ENCODE peak calls at places on chromosomes 7 and 10, in four cellular contexts. I, A, H and X are unnamed samples.
A peak's percentile ranks its signal among the peaks of the same experiment; 100 is the strongest.

GRCh38 chr7:99837649-99838361 is 10.0 kb downstream of the CYP3A43 start:
- DNase-seq in I (no peak), A (no peak), H (no peak), X (no peak)

GRCh38 chr7:89103564-89103963 is 308.0 kb upstream of the TEX47 start:
- DNase-seq in I (no peak), A (no peak), H (no peak), X (no peak)

GRCh38 chr7:112830769-112831168 is 40.6 kb upstream of the TMEM168 start:
- DNase-seq in I (no peak), A (no peak), H (no peak), X (no peak)

GRCh38 chr10:14586901-14587300 is 187.8 kb downstream of the FAM107B start:
- DNase-seq in I (peak; percentile 94), A (peak; percentile 51), H (no peak), X (no peak)

GRCh38 chr10:21284301-21284700 is 241.2 kb downstream of the SKIDA1 start:
- DNase-seq in I (no peak), A (no peak), H (no peak), X (no peak)

GRCh38 chr10:77176224-77176623 is 461.4 kb downstream of the KCNMA1 start:
- DNase-seq in I (no peak), A (no peak), H (no peak), X (no peak)

GRCh38 chr10:9254353-9254752 is 1199.9 kb downstream of the GATA3 start:
- DNase-seq in I (no peak), A (no peak), H (no peak), X (no peak)

GRCh38 chr10:116080553-116080952 is 192.5 kb downstream of the GFRA1 start:
- DNase-seq in I (no peak), A (no peak), H (no peak), X (no peak)

GRCh38 chr10:4568731-4569130 is 257.3 kb upstream of the AKR1E2 start:
- DNase-seq in I (no peak), A (no peak), H (no peak), X (no peak)

GRCh38 chr7:131919920-131920709 is 363.7 kb upstream of the PODXL start:
- DNase-seq in I (no peak), A (no peak), H (no peak), X (no peak)

GRCh38 chr10:120702032-120702431 is 149.1 kb upstream of the WDR11 start:
- DNase-seq in I (no peak), A (no peak), H (no peak), X (no peak)

GRCh38 chr7:150898475-150899011 is 46.2 kb downstream of the AOC1 start:
- DNase-seq in I (peak; percentile 62), A (peak; percentile 76), H (no peak), X (peak; percentile 90)

GRCh38 chr7:93043393-93043985 is 74.3 kb downstream of the SAMD9 start:
- DNase-seq in I (no peak), A (no peak), H (peak; percentile 94), X (no peak)

GRCh38 chr7:30162622-30163124 is 27.9 kb downstream of the MTURN start:
- DNase-seq in I (peak; percentile 30), A (no peak), H (no peak), X (no peak)

GRCh38 chr7:142793156-142793555 is 22.4 kb downstream of the PRSS2 start:
- DNase-seq in I (no peak), A (no peak), H (no peak), X (no peak)

GRCh38 chr10:113059001-113059780 is 109.1 kb downstream of the TCF7L2 start:
- DNase-seq in I (no peak), A (no peak), H (no peak), X (no peak)

GRCh38 chr10:93873427-93874115 is 20.2 kb upstream of the SLC35G1 start:
- DNase-seq in I (no peak), A (no peak), H (no peak), X (no peak)

GRCh38 chr10:48247680-48248079 is 26.8 kb downstream of the FRMPD2 start:
- DNase-seq in I (no peak), A (no peak), H (no peak), X (no peak)

GRCh38 chr10:104923501-104923900 is 282.4 kb downstream of the SORCS3 start:
- DNase-seq in I (no peak), A (no peak), H (no peak), X (no peak)
- H3K27me3 ChIP-seq in I (no peaks in the 10 kb centered on the region), A (no peaks in the 10 kb centered on the region), H (no peaks in the 10 kb centered on the region), X (no peaks in the 10 kb centered on the region)

DNA sequence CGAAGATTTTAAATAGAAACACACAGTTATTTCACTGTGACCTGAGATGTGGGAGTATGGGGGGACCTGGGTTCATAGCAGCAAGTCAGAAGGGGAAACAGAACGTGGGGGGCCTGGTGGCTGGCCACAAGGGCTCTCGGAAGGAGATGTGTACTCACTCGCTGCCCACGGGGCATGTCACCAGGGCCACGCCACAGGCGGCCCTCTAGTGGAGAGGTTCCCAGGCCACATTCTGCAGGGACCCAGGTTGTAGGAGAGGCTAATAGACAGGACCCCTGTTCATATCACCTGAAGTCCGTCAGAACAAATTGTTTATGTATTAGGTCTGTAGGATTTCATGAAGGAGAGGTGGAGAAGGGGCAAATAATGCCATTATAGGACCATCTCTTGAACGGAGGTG is 25.1 kb upstream of the SVOPL start:
- DNase-seq in I (no peak), A (no peak), H (no peak), X (no peak)
- TF ChIP-seq CTCF in I (no peak), A (no peak), H (no peak), X (no peak)

DNA sequence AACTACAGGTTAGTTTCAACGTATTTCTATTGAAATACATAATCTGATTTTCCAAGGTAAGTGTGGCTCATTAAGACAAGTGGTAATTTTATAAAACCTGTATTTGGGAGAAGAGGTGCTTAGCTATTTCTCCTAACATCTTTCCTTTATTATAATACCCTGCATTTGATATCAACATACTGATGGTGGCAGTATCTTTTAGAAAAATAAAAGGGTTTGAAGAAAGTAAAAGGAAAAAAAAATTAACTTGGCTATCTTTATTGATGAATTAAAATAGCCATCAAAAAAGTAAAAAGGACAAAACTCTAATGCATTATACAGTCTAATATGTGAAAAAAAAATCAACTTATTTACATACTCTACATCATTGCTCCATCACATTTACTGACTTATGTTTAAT is 68.0 kb downstream of the NRBF2 start:
- DNase-seq in I (no peak), A (no peak), H (no peak), X (no peak)
- H3K27ac ChIP-seq in I (no peak overlapping the region), A (no peak overlapping the region), H (no peak overlapping the region), X (no peak overlapping the region)

GRCh38 chr7:83649701-83650100 is 762 bp upstream of the SEMA3E start:
- DNase-seq in I (no peak), A (no peak), H (no peak), X (no peak)
- H3K27me3 ChIP-seq in I (no peaks in the 10 kb centered on the region), A (peaks cover 3% of the 10 kb centered on the region), H (peaks cover 8% of the 10 kb centered on the region), X (no peaks in the 10 kb centered on the region)

GRCh38 chr7:20539201-20539600 is 76.3 kb upstream of the ABCB5 start:
- DNase-seq in I (no peak), A (no peak), H (no peak), X (no peak)
- TF ChIP-seq CTCF in I (no peak), A (no peak), H (peak; percentile 18), X (no peak)

GRCh38 chr10:103896225-103896624 is 21.8 kb downstream of the STN1 start:
- DNase-seq in I (no peak), A (no peak), H (no peak), X (no peak)

GRCh38 chr10:103894454-103894853 is 23.5 kb downstream of the STN1 start:
- DNase-seq in I (no peak), A (no peak), H (no peak), X (no peak)

GRCh38 chr10:103895458-103896186 is 22.4 kb downstream of the STN1 start:
- DNase-seq in I (no peak), A (no peak), H (no peak), X (no peak)

GRCh38 chr10:103901299-103901698 is 16.7 kb downstream of the STN1 start:
- DNase-seq in I (peak; percentile 23), A (no peak), H (no peak), X (no peak)

GRCh38 chr10:103897241-103897774 is 20.7 kb downstream of the STN1 start:
- DNase-seq in I (no peak), A (no peak), H (no peak), X (no peak)
- H3K27ac ChIP-seq in I (no peak overlapping the region), A (no peak overlapping the region), H (no peak overlapping the region), X (no peak overlapping the region)

GRCh38 chr7:129786825-129787563 is 165.8 kb downstream of the UBE2H start:
- DNase-seq in I (no peak), A (no peak), H (no peak), X (no peak)
- H3K27me3 ChIP-seq in I (peaks cover 38% of the 10 kb centered on the region), A (peaks cover 23% of the 10 kb centered on the region), H (peaks cover 57% of the 10 kb centered on the region), X (peaks cover 62% of the 10 kb centered on the region)